ENCODE peak calls at places on chromosomes 4 and X, in four cellular contexts. U, B, W and Y are unnamed samples.

GRCh38 chr4:98657531-98658286 is 702 bp downstream of the TSPAN5 start:
- DNase-seq in U (peak; percentile 83), B (peak; percentile 68), W (peak; percentile 37), Y (peak; percentile 73)

GRCh38 chr4:99395595-99396364 is 39.4 kb downstream of the ADH7 start:
- DNase-seq in U (no peak), B (peak; percentile 87), W (no peak), Y (no peak)

GRCh38 chrX:19682712-19683331 is 167.5 kb upstream of the MAP3K15 start:
- DNase-seq in W (peak; percentile 3), B (peak; percentile 92), U (no peak), Y (peak; percentile 87)

GRCh38 chrX:11757729-11758399 is at the start of gene MSL3:
- DNase-seq in B (peak; percentile 47), W (peak; percentile 52), U (peak; percentile 71), Y (peak; percentile 87)

GRCh38 chr4:105145913-105146285 is 777 bp upstream of the TET2 start:
- DNase-seq in U (peak; percentile 15), W (peak; percentile 17), B (no peak), Y (peak; percentile 81)

GRCh38 chr4:184039963-184040383 is 134.9 kb downstream of the STOX2 start:
- DNase-seq in B (no peak), W (peak; percentile 35), U (no peak), Y (peak; percentile 74)

GRCh38 chr4:43485196-43485595 is 592.7 kb downstream of the GRXCR1 start:
- DNase-seq in U (no peak), B (no peak), W (no peak), Y (no peak)

GRCh38 chr4:122854444-122854843 is 27.8 kb downstream of the FGF2 start:
- DNase-seq in B (no peak), U (no peak), W (no peak), Y (no peak)

GRCh38 chr4:122100508-122100907 is 51.6 kb upstream of the BLTP1 start:
- DNase-seq in W (peak; percentile 11), U (no peak), B (no peak), Y (no peak)

GRCh38 chrX:75106772-75107171 is 49.3 kb downstream of the ABCB7 start:
- DNase-seq in U (no peak), W (no peak), B (no peak), Y (no peak)

GRCh38 chr4:88445252-88445651 is 11.7 kb upstream of the HERC5 start:
- DNase-seq in B (no peak), W (no peak), U (no peak), Y (no peak)

GRCh38 chr4:56870927-56871326 is 36.8 kb upstream of the REST start:
- DNase-seq in U (no peak), B (peak; percentile 9), W (no peak), Y (no peak)

GRCh38 chrX:52337410-52337809 is 31.4 kb upstream of the XAGE2 start:
- DNase-seq in U (no peak), W (no peak), B (no peak), Y (no peak)

GRCh38 chr4:142883433-142883832 is 37.3 kb upstream of the INPP4B start:
- DNase-seq in U (peak; percentile 12), B (no peak), W (no peak), Y (no peak)

DNA sequence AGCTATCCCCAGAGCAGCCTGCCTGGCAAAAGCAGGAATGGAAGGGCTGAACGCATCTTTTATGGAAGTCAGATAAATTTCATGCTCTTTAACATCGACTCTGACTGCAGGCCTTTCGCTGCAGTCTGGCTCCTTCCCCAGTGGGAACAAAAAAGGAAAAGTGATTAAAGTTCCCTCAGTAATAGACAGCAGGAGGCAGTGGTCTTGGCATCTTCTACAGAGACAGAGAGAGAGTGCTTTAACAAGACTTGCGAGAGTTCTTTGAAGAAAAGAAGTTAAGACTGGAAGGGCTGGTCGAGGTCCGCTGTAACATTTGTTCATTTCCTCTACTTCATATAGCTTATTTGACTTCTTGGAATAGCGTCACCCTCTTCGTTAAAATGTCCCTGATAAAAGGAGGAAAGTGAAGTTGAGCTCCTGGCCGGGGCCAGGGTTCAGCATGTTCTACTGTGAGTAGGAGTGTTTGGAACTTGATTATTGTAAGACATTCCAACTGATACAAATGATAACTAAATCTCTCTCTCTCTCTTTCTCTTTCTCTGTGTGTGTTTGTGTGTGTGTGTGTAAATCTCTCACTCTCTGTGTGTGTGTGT is 179.8 kb downstream of the SLIT2 start:
- DNase-seq in U (peak; percentile 43), W (no peak), B (peak; percentile 38), Y (no peak)
- H3K4me3 ChIP-seq in U (no peak overlapping the region), W (no peak overlapping the region), B (no peak overlapping the region), Y (no peak overlapping the region)

GRCh38 chr4:1907848-1908525 is 36.8 kb downstream of the NSD2 start:
- DNase-seq in W (no peak), B (no peak), U (no peak), Y (no peak)

DNA sequence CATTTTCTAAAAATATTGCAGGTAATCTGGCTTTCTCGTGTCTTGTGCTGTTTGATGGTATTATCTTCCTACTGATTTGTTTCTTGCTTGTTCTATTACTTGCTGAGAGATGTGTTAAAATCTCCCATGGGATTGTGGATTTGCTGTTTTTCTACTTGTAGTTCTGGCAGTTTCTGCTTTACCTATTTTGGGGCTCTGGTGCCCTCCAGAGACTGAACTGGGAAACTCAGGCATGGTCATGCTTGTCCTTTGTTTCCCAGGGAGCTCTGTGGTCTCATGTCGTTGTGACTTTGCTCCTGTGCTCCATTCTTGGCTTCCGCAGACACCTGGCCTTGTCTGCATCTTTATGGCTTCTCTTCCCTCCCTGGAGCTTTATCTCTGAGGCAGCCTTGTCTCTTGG is 39.5 kb downstream of the NSD2 start:
- DNase-seq in B (peak; percentile 26), W (peak; percentile 30), U (peak; percentile 65), Y (no peak)
- H3K9ac ChIP-seq in B (no peak overlapping the region), W (no peak overlapping the region), U (no peak overlapping the region), Y (no peak overlapping the region)

GRCh38 chrX:530726-531610 is 99.6 kb upstream of the SHOX start:
- DNase-seq in U (no peak), W (no peak), B (no peak), Y (no peak)
- H3K4me3 ChIP-seq in U (no peak overlapping the region), W (no peak overlapping the region), B (no peak overlapping the region), Y (no peak overlapping the region)

GRCh38 chr4:13907255-13907751 is 279.8 kb upstream of the BOD1L1 start:
- DNase-seq in W (no peak), B (peak; percentile 99), U (peak; percentile 79), Y (no peak)
- H3K9ac ChIP-seq in W (no peak overlapping the region), B (peak overlapping the region; percentile 75), U (peak overlapping the region; percentile 41), Y (no peak overlapping the region)

GRCh38 chr4:170026253-170026991 is at the start of gene MFAP3L:
- DNase-seq in W (peak; percentile 89), U (peak; percentile 81), B (peak; percentile 85), Y (peak; percentile 95)
- H3K4me3 ChIP-seq in W (peak within 1 kb of the TSS; percentile 82), U (peak within 1 kb of the TSS; percentile 75), B (peak within 1 kb of the TSS; percentile 92), Y (peak within 1 kb of the TSS; percentile 87)

GRCh38 chr4:151738706-151739105 is 22.1 kb downstream of the GATB start:
- DNase-seq in B (no peak), W (no peak), U (no peak), Y (no peak)

GRCh38 chr4:151739118-151739517 is 21.7 kb downstream of the GATB start:
- DNase-seq in B (no peak), W (no peak), U (no peak), Y (no peak)

DNA sequence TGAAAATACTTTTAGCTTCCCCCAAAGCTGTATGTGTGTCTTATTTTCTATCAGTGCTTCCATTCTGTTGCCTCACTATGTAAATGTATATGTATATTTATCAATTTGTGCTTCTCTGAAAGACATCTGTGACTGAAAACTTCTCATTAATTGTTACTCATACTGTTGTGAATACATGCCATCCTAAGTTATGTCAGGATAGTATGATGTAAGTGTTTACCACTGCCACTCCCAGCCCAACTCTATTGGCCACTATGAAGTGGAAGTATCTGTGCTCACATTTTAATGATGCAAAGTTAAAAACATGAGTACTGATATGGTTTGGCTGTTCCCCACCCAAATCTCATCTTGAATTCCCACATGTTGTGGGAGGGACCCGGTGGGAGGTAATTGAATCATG is 24.4 kb downstream of the GATB start:
- DNase-seq in U (no peak), W (no peak), B (no peak), Y (no peak)
- H3K9ac ChIP-seq in U (no peak overlapping the region), W (no peak overlapping the region), B (no peak overlapping the region), Y (no peak overlapping the region)

DNA sequence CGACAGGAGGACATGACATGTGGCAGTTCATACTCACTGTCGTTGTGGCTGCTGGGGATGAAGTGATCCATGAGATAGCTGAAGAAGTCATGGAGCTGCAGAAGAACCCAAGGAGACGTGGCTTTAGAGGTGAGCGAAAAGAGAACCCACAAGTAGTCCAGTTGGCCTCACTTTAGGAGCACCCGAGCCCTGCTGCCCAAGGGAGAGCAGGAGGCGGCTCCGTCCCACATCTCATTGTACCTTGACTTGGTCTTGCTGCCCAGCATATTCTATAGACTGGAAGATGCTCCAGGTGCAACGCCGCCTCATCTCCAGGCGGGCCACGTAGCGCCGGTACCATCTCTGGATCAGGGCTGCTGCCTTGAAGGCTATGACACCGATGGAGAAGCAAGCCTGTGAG is 10.6 kb downstream of the PPEF2 start:
- DNase-seq in W (no peak), B (no peak), U (no peak), Y (no peak)
- H3K4me3 ChIP-seq in W (no peak overlapping the region), B (no peak overlapping the region), U (no peak overlapping the region), Y (no peak overlapping the region)

GRCh38 chr4:111991797-111992196 is 153.5 kb upstream of the FAM241A start:
- DNase-seq in B (peak; percentile 42), U (peak; percentile 34), W (no peak), Y (no peak)

GRCh38 chr4:111989817-111990216 is 155.4 kb upstream of the FAM241A start:
- DNase-seq in W (no peak), B (no peak), U (no peak), Y (no peak)

GRCh38 chr4:111988514-111988913 is 156.7 kb upstream of the FAM241A start:
- DNase-seq in B (no peak), U (no peak), W (no peak), Y (no peak)

GRCh38 chr4:111992604-111993151 is 152.6 kb upstream of the FAM241A start:
- DNase-seq in U (no peak), B (no peak), W (no peak), Y (no peak)

GRCh38 chr4:111991163-111991562 is 154.1 kb upstream of the FAM241A start:
- DNase-seq in U (no peak), B (no peak), W (no peak), Y (no peak)
- H3K9ac ChIP-seq in U (no peak overlapping the region), B (no peak overlapping the region), W (no peak overlapping the region), Y (no peak overlapping the region)